ENCODE peak calls at places on chromosomes 3 and 15, in eight cellular contexts. L, N, Y, W, J, D, E and K are unnamed samples.

GRCh38 chr15:66647358-66647757 is 54.7 kb upstream of the SMAD6 start:
- DNase-seq in E (no peak), Y (no peak), W (no peak), N (no peak), L (no peak), J (peak; percentile 80), D (no peak), K (no peak)

GRCh38 chr3:31833391-31834165 is 147.5 kb downstream of the OSBPL10 start:
- DNase-seq in L (no peak), J (no peak), Y (no peak), N (no peak), D (no peak), W (no peak), E (no peak), K (no peak)

GRCh38 chr15:82587805-82588204 is 47.5 kb upstream of the RPS17 start:
- DNase-seq in N (no peak), Y (no peak), D (no peak), W (no peak), J (no peak), L (no peak), E (no peak), K (no peak)

GRCh38 chr3:6785726-6786125 is 75.2 kb upstream of the GRM7 start:
- DNase-seq in D (no peak), L (no peak), E (no peak), J (no peak), N (no peak), Y (no peak), W (no peak), K (no peak)

GRCh38 chr3:161964856-161965255 is 468.2 kb downstream of the OTOL1 start:
- DNase-seq in J (no peak), Y (no peak), N (no peak), E (no peak), L (no peak), D (no peak), W (no peak), K (no peak)

GRCh38 chr15:51874751-51875644 is 45.5 kb downstream of the TMOD3 start:
- DNase-seq in W (no peak), E (peak; percentile 98), D (peak; percentile 65), L (no peak), Y (no peak), N (peak; percentile 14), J (no peak), K (no peak)

GRCh38 chr3:37480003-37480402 is 305.6 kb upstream of the LRRFIP2 start:
- DNase-seq in L (no peak), Y (no peak), W (no peak), E (no peak), N (peak; percentile 73), D (no peak), J (no peak), K (no peak)

GRCh38 chr3:10594915-10595314 is 89.5 kb upstream of the ATP2B2 start:
- DNase-seq in N (no peak), E (peak; percentile 60), Y (no peak), L (peak; percentile 84), J (peak; percentile 43), D (peak; percentile 84), W (peak; percentile 34), K (peak; percentile 50)

GRCh38 chr3:43161684-43162512 is 56.0 kb upstream of the POMGNT2 start:
- DNase-seq in E (peak; percentile 59), Y (no peak), N (no peak), J (no peak), D (peak; percentile 21), W (no peak), L (no peak), K (no peak)

GRCh38 chr3:81666502-81667121 is 94.8 kb downstream of the GBE1 start:
- DNase-seq in W (no peak), Y (no peak), N (no peak), J (no peak), D (peak; percentile 11), L (no peak), E (peak; percentile 13), K (peak; percentile 24)

GRCh38 chr15:60384052-60384451 is 13.7 kb downstream of the ANXA2 start:
- DNase-seq in W (no peak), Y (no peak), J (no peak), L (no peak), E (peak; percentile 58), D (no peak), N (no peak), K (no peak)

GRCh38 chr15:63188937-63189871 is at the start of gene RAB8B:
- DNase-seq in E (peak; percentile 97), N (peak; percentile 79), J (peak; percentile 99), D (peak; percentile 95), L (peak; percentile 99), Y (peak; percentile 68), W (peak; percentile 99), K (peak; percentile 94)

GRCh38 chr3:143826296-143826695 is 22.0 kb downstream of the SLC9A9 start:
- DNase-seq in L (no peak), Y (no peak), W (no peak), N (no peak), J (no peak), E (peak; percentile 7), D (no peak), K (no peak)

GRCh38 chr3:3031358-3031757 is 78.8 kb downstream of the IL5RA start:
- DNase-seq in L (no peak), Y (no peak), N (no peak), W (no peak), J (no peak), E (no peak), D (peak; percentile 59), K (no peak)

GRCh38 chr3:7211740-7212139 is 350.8 kb downstream of the GRM7 start:
- DNase-seq in Y (no peak), J (no peak), N (no peak), L (no peak), D (no peak), E (no peak), W (no peak), K (no peak)

GRCh38 chr3:121496841-121497240 is 48.9 kb downstream of the POLQ start:
- DNase-seq in W (no peak), L (no peak), D (no peak), N (no peak), Y (no peak), J (no peak), E (no peak), K (no peak)

GRCh38 chr3:141436180-141436579 is 50.6 kb upstream of the RASA2 start:
- DNase-seq in Y (no peak), D (no peak), J (no peak), W (no peak), E (no peak), N (no peak), L (no peak), K (no peak)

GRCh38 chr3:177144922-177145321 is 52.4 kb downstream of the TBL1XR1 start:
- DNase-seq in E (no peak), D (no peak), N (no peak), Y (peak; percentile 44), L (no peak), W (no peak), J (no peak), K (peak; percentile 60)